ENCODE peak calls at places on chromosome 22, in nine cellular contexts. N is GM23338, J is right lobe of liver, R is tibial nerve, V is AG09309, X is cardiac fibroblast, O is GM12865, C is pancreas, P is heart left ventricle. U is an unnamed sample.

GRCh38 chr22:20972014-20972797 is 5.2 kb downstream of the AIFM3 start:
- DNase-seq in X (no peak), O (no peak), J (no peak), C (no peak), R (no peak), N (no peak), P (no peak), V (no peak), U (no peak)

GRCh38 chr22:33000342-33001280 is 57.6 kb downstream of the SYN3 start:
- DNase-seq in X (peak; percentile 56), N (peak; percentile 92), J (peak; percentile 58), O (peak; percentile 19), P (peak; percentile 66), V (no peak), C (peak; percentile 6), R (peak; percentile 41), U (peak; percentile 62)

GRCh38 chr22:28958611-28959010 is 75.2 kb downstream of the ZNRF3 start:
- DNase-seq in C (no peak), P (no peak), R (no peak), J (no peak), N (no peak), X (peak; percentile 15), O (no peak), V (no peak), U (no peak)

GRCh38 chr22:26853495-26853894 is 196.1 kb downstream of the MIAT start:
- DNase-seq in R (no peak), V (no peak), J (no peak), N (no peak), C (no peak), X (no peak), O (no peak), P (no peak), U (no peak)

GRCh38 chr22:20965888-20966855 is 883 bp upstream of the AIFM3 start:
- DNase-seq in R (no peak), V (no peak), C (no peak), X (no peak), O (no peak), N (no peak), J (no peak), P (no peak), U (no peak)

GRCh38 chr22:41217553-41218157 is 12.5 kb downstream of the L3MBTL2 start:
- DNase-seq in X (peak; percentile 92), R (peak; percentile 58), C (no peak), N (peak; percentile 59), V (peak; percentile 64), J (no peak), O (peak; percentile 68), P (peak; percentile 88), U (peak; percentile 85)

GRCh38 chr22:29559030-29559429 is 5.5 kb upstream of the THOC5 start:
- DNase-seq in V (no peak), R (no peak), X (no peak), O (no peak), P (no peak), N (no peak), J (no peak), C (no peak), U (no peak)

GRCh38 chr22:27637604-27638003 is 164.0 kb downstream of the MN1 start:
- DNase-seq in N (no peak), R (no peak), O (no peak), C (no peak), P (no peak), V (no peak), J (no peak), X (peak; percentile 44), U (no peak)

GRCh38 chr22:49400866-49401598 is 426.6 kb downstream of the BRD1 start:
- DNase-seq in J (no peak), N (no peak), C (no peak), V (no peak), R (no peak), P (no peak), O (no peak), X (no peak), U (peak; percentile 11)

GRCh38 chr22:50184541-50185383 is 951 bp upstream of the TRABD start:
- DNase-seq in R (no peak), O (no peak), X (no peak), P (peak; percentile 55), J (peak; percentile 52), N (peak; percentile 61), C (no peak), V (no peak), U (no peak)

GRCh38 chr22:50584106-50585096 is 1.8 kb upstream of the CHKB start:
- DNase-seq in X (no peak), R (no peak), O (no peak), C (peak; percentile 2), V (no peak), N (peak; percentile 55), J (peak; percentile 7), P (peak; percentile 6), U (peak; percentile 35)

GRCh38 chr22:20959578-20960461 is 7.2 kb upstream of the AIFM3 start:
- DNase-seq in C (no peak), X (no peak), O (no peak), R (no peak), J (no peak), V (no peak), N (no peak), P (no peak), U (no peak)

GRCh38 chr22:33188316-33188715 is 130.1 kb upstream of the SYN3 start:
- DNase-seq in O (peak; percentile 35), N (peak; percentile 8), X (no peak), J (no peak), V (no peak), P (no peak), C (no peak), R (no peak), U (no peak)

GRCh38 chr22:49718396-49718795 is 109.3 kb downstream of the BRD1 start:
- DNase-seq in V (no peak), X (no peak), O (no peak), C (no peak), J (no peak), R (peak; percentile 2), P (no peak), N (no peak), U (no peak)

GRCh38 chr22:46148336-46148735 is 2.0 kb upstream of the PPARA start:
- DNase-seq in O (no peak), P (no peak), V (no peak), C (no peak), J (peak; percentile 66), X (no peak), R (no peak), N (no peak), U (no peak)

GRCh38 chr22:46148885-46149492 is 1.3 kb upstream of the PPARA start:
- DNase-seq in P (no peak), O (no peak), V (no peak), C (no peak), R (no peak), J (no peak), N (no peak), X (no peak), U (no peak)

GRCh38 chr22:46149998-46150549 is at the start of gene PPARA:
- DNase-seq in X (peak; percentile 88), C (peak; percentile 92), R (peak; percentile 89), J (peak; percentile 95), O (peak; percentile 87), V (peak; percentile 3), N (peak; percentile 75), P (peak; percentile 95), U (peak; percentile 94)

GRCh38 chr22:46150615-46151423 is 493 bp downstream of the PPARA start:
- DNase-seq in X (peak; percentile 13), J (peak; percentile 54), N (peak; percentile 39), R (no peak), P (peak; percentile 62), V (no peak), O (peak; percentile 73), C (peak; percentile 37), U (peak; percentile 62)

DNA sequence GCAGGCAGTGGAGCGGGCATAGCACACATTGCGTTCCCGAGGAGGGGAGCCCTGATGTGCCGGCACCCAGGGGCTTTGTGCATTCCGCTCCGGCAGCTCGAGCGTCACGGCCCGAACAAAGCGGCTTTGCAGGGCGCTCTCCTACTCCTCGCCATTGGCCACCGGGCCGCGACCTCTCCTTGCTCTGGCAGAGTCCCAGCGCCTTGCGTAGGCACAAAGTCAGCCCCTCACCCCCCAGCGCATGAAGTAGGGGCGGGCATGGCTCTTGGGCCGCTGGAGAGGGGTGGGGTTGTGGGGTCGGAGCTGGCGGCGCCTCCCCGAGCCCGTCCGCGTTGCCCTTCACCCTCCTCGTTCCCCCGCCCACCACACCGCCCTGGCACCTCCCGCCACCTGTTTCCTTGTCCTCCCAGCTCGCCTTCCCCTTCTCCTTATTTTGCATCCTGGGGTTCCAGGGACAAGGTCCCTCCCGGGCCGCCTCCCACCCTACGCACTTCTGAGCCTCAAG is 781 bp upstream of the PPARA start:
- DNase-seq in J (peak; percentile 81), O (peak; percentile 15), R (peak; percentile 54), N (peak; percentile 75), X (peak; percentile 38), V (no peak), P (peak; percentile 80), C (peak; percentile 73), U (peak; percentile 73)
- H3K4me3 ChIP-seq in J (peak overlapping the region; percentile 67), O (peak overlapping the region; percentile 80), R (peak overlapping the region; percentile 62), N (peak overlapping the region; percentile 74), X (peak overlapping the region; percentile 90), V (peak overlapping the region; percentile 69), P (peak overlapping the region; percentile 94), C (peak overlapping the region; percentile 91), U (peak overlapping the region; percentile 95)

DNA sequence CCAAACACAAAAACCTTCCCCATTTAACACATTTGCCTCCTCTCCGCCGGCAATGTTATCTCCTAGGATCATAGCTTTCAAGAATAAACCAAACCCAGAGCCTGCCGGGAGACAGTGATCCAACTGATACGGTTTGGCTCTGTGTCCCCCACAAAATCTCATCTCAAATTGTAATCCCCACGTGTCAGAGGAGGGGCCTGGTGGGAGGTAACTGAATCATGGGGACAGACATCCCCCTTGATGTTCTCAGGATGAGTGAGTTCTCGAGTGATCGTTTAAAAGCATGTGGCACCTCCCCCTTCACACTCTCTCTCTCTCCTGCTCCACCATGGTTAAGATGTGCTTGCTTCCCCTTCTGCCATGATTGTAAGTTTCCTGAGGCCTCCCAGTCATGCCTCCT is 33.3 kb downstream of the RBFOX2 start:
- DNase-seq in R (no peak), J (no peak), V (no peak), N (no peak), O (no peak), C (no peak), X (no peak), P (no peak), U (no peak)
- H3K4me3 ChIP-seq in R (no peak overlapping the region), J (no peak overlapping the region), V (peak overlapping the region; percentile 5), N (no peak overlapping the region), O (no peak overlapping the region), C (no peak overlapping the region), X (peak overlapping the region; percentile 18), P (peak overlapping the region; percentile 7), U (no peak overlapping the region)

GRCh38 chr22:17266261-17266971 is 47.2 kb upstream of the ADA2 start:
- DNase-seq in N (peak; percentile 90), X (no peak), V (no peak), P (peak; percentile 73), J (no peak), C (no peak), R (no peak), O (no peak), U (no peak)
- H3K4me3 ChIP-seq in N (peak overlapping the region; percentile 44), X (no peak overlapping the region), V (no peak overlapping the region), P (no peak overlapping the region), J (no peak overlapping the region), C (peak overlapping the region; percentile 3), R (no peak overlapping the region), O (no peak overlapping the region), U (no peak overlapping the region)

DNA sequence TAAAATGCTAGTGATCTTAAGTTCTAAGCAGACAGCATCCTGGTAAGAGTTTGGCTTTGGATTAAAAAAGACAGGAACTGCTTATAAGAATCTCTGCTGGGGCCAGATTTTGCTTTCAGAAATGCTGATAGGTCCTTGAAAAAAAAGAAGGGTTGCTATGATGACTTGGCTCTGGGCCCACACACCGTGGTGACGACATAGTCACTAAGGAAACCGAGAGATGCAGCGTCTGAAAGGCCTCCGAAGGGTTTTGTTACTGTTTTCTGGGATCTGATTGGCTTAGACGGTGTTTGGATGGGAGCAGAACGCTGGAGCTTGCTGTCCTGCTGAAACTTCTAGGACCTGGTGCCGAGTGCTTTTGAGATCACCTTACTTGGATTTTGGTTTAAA is 8.4 kb downstream of the FAM118A start:
- DNase-seq in O (peak; percentile 87), X (peak; percentile 97), C (peak; percentile 40), R (peak; percentile 78), P (peak; percentile 84), N (peak; percentile 72), J (peak; percentile 74), V (peak; percentile 67), U (peak; percentile 76)
- H3K4me3 ChIP-seq in O (peak overlapping the region; percentile 47), X (no peak overlapping the region), C (no peak overlapping the region), R (no peak overlapping the region), P (peak overlapping the region; percentile 38), N (no peak overlapping the region), J (no peak overlapping the region), V (no peak overlapping the region), U (no peak overlapping the region)

U was measured in lower lobe of right lung.